ENCODE peak calls at places on chromosomes 6 and 20, in eight cellular contexts. B, D, F, U, J, P, S and M are unnamed samples.

GRCh38 chr20:53751394-53752368 is 158.0 kb upstream of the ZNF217 start:
- DNase-seq in B (peak), D (no peak), F (no peak), U (peak), J (no peak), P (no peak), S (no peak), M (peak)

GRCh38 chr6:40923326-40923725 is 115.7 kb downstream of the UNC5CL start:
- DNase-seq in B (no peak), D (no peak), F (no peak), U (no peak), J (no peak), P (no peak), S (no peak), M (no peak)

GRCh38 chr6:13351271-13351670 is 22.9 kb upstream of the TBC1D7 start:
- DNase-seq in B (no peak), D (no peak), F (no peak), U (no peak), J (no peak), P (peak), S (peak), M (no peak)

GRCh38 chr6:100435299-100435698 is 29.4 kb downstream of the SIM1 start:
- DNase-seq in B (no peak), D (peak), F (no peak), U (no peak), J (peak), P (no peak), S (no peak), M (no peak)

GRCh38 chr20:39661833-39662232 is 699.7 kb downstream of the DHX35 start:
- DNase-seq in B (peak), D (no peak), F (no peak), U (no peak), J (no peak), P (no peak), S (no peak), M (peak)

GRCh38 chr6:104682722-104683643 is 176.7 kb downstream of the HACE1 start:
- DNase-seq in B (peak), D (peak), F (peak), U (no peak), J (peak), P (peak), S (peak), M (peak)

GRCh38 chr6:111478749-111479148 is 4.3 kb downstream of the REV3L start:
- DNase-seq in B (peak), D (peak), F (no peak), U (peak), J (no peak), P (no peak), S (peak), M (peak)

GRCh38 chr20:33526769-33527168 is 36.9 kb downstream of the CBFA2T2 start:
- DNase-seq in B (no peak), D (no peak), F (no peak), U (no peak), J (no peak), P (no peak), S (no peak), M (no peak)

GRCh38 chr6:41335296-41335695 is at the start of gene NCR2:
- DNase-seq in B (no peak), D (no peak), F (no peak), U (no peak), J (no peak), P (no peak), S (no peak), M (no peak)

GRCh38 chr6:85368631-85369030 is 81.3 kb upstream of the NT5E start:
- DNase-seq in B (no peak), D (no peak), F (no peak), U (no peak), J (no peak), P (no peak), S (no peak), M (no peak)

GRCh38 chr20:25336561-25337422 is 53.8 kb downstream of the ABHD12 start:
- DNase-seq in B (no peak), D (no peak), F (no peak), U (no peak), J (peak), P (peak), S (peak), M (peak)
- TF ChIP-seq CTCF in B (no peak), D (peak), F (peak), U (no peak), J (peak), P (peak), S (peak), M (peak)

DNA sequence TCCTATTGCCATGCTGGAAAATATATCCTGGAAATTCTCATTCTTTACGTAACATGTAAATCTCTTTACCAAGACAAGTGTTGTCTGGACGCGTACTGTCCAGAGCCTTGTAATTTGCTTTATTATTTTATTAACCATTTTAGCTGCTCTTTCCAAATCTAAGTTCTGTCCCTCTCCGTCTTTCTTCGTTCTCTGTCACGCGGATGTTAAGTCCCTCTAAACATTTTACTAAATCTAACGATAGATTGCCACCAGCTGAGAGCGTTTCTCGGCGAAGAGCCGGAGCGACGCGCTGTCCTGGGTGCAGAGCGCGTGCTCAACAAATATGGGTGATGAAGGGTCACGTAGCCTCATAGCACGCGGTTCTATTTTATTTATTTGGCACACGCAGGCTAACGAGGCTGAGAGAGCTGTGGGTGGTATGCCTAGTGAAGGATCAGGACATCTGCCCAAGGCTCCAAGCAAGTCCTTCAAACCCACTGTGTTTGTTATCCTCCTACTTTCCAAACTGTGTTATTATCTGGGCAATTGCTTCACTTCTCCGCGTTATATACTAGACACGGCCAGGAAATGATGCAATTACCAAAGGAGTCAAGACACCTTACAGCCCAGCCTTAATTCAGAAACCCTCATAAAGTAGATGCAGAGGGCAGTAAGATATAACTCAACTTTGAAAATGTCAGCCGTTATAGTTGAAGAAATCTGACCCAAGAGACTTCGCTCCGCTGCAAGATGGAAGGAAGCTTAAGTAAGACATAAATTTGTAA is 10.0 kb upstream of the NCOA7 start:
- DNase-seq in B (peak), D (peak), F (peak), U (peak), J (peak), P (peak), S (peak), M (peak)
- TF ChIP-seq POLR2A in B (peak), D (peak), F (peak), U (peak), J (peak), P (peak), S (peak), M (peak)

GRCh38 chr20:32443386-32443974 is 85.3 kb downstream of the ASXL1 start:
- DNase-seq in B (no peak), D (no peak), F (no peak), U (no peak), J (no peak), P (no peak), S (no peak), M (no peak)
- TF ChIP-seq MAX in B (no peak), D (no peak), F (no peak), U (no peak), J (no peak), P (no peak), S (no peak), M (no peak)

GRCh38 chr6:18823782-18824386 is 436.7 kb downstream of the RNF144B start:
- DNase-seq in B (peak), D (peak), F (peak), U (no peak), J (no peak), P (peak), S (peak), M (peak)

GRCh38 chr6:18820725-18821124 is 433.6 kb downstream of the RNF144B start:
- DNase-seq in B (no peak), D (no peak), F (no peak), U (no peak), J (no peak), P (peak), S (no peak), M (no peak)
- TF ChIP-seq CTCF in B (no peak), D (no peak), F (no peak), U (no peak), J (no peak), P (no peak), S (no peak), M (no peak)

GRCh38 chr20:324177-325042 is 942 bp upstream of the SOX12 start:
- DNase-seq in B (peak), D (peak), F (peak), U (no peak), J (peak), P (peak), S (peak), M (peak)
- TF ChIP-seq POLR2A in B (peak), D (peak), F (peak), U (peak), J (peak), P (peak), S (no peak), M (peak)